ENCODE peak calls at places on chromosomes 12 and 14, in six cellular contexts. U is mesenchymal stem cell; D is adipocyte; R is neuronal stem cell; E is CD8-positive, alpha-beta memory T cell; L is right atrium auricular region. G is an unnamed sample. For H3K4me1 and H3K36me3, the result is how much of the 10 kb centered on the place peaks cover.

GRCh38 chr14:99094901-99095300 is 177.1 kb downstream of the BCL11B start:
- DNase-seq in R (no peak), L (no peak), U (no peak), E (no peak), D (no peak), G (no peak)

GRCh38 chr12:1369460-1369859 is 224.9 kb downstream of the FBXL14 start:
- DNase-seq in E (no peak), D (no peak), L (no peak), U (peak), R (no peak), G (no peak)

GRCh38 chr12:176321-177181 is 37.4 kb downstream of the SLC6A12 start:
- DNase-seq in E (no peak), U (peak), D (peak), L (no peak), R (no peak), G (peak)

GRCh38 chr12:102811125-102811737 is 105.8 kb downstream of the PAH start:
- DNase-seq in E (no peak), D (peak), R (peak), U (peak), L (no peak), G (no peak)

GRCh38 chr12:132669166-132669879 is 17.8 kb downstream of the POLE start:
- DNase-seq in R (no peak), D (no peak), U (no peak), L (no peak), E (no peak), G (no peak)

GRCh38 chr12:123398177-123398916 is 14.4 kb downstream of the KMT5A start:
- DNase-seq in E (no peak), R (no peak), L (peak), D (no peak), U (no peak), G (peak)

GRCh38 chr12:81078469-81079196 is 754 bp downstream of the ACSS3 start:
- DNase-seq in U (peak), D (peak), E (no peak), R (no peak), L (no peak), G (no peak)

GRCh38 chr14:51821822-51822221 is 38.6 kb upstream of the GNG2 start:
- DNase-seq in D (peak), U (no peak), E (no peak), R (no peak), L (no peak), G (no peak)

GRCh38 chr14:36105401-36105800 is 71.1 kb downstream of the PTCSC3 start:
- DNase-seq in D (no peak), L (no peak), R (peak), E (no peak), U (peak), G (no peak)

GRCh38 chr12:122681814-122682213 is 21.3 kb downstream of the HCAR2 start:
- DNase-seq in U (peak), L (no peak), R (no peak), D (peak), E (no peak), G (no peak)

GRCh38 chr12:96132819-96133218 is 61.4 kb upstream of the ELK3 start:
- DNase-seq in D (no peak), U (no peak), R (no peak), L (no peak), E (no peak), G (no peak)

GRCh38 chr14:88078525-88078924 is 73.6 kb downstream of the GPR65 start:
- DNase-seq in R (no peak), U (no peak), L (no peak), D (no peak), E (no peak), G (no peak)

GRCh38 chr12:88400302-88400701 is 180.0 kb downstream of the KITLG start:
- DNase-seq in L (no peak), E (no peak), R (no peak), U (no peak), D (no peak), G (no peak)

GRCh38 chr12:30138483-30138882 is 354.7 kb upstream of the TMTC1 start:
- DNase-seq in R (peak), D (peak), U (peak), E (no peak), L (no peak), G (no peak)

GRCh38 chr14:55191101-55191880 is at the start of gene DLGAP5:
- DNase-seq in L (peak), E (peak), D (peak), U (peak), R (peak), G (peak)

GRCh38 chr14:96162741-96163140 is 41.9 kb upstream of the BDKRB2 start:
- DNase-seq in R (no peak), L (peak), U (peak), E (no peak), D (no peak), G (no peak)

GRCh38 chr14:101564819-101565698 is 3.8 kb downstream of the DIO3 start:
- DNase-seq in U (no peak), R (no peak), E (no peak), D (no peak), L (no peak), G (no peak)

GRCh38 chr14:23090254-23090636 is 4.7 kb downstream of the ACIN1 start:
- DNase-seq in E (no peak), R (no peak), U (no peak), D (no peak), L (no peak), G (no peak)

GRCh38 chr12:89870413-89871184 is 162.0 kb upstream of the ATP2B1 start:
- DNase-seq in E (no peak), R (no peak), D (no peak), U (no peak), L (no peak), G (no peak)

GRCh38 chr14:53110103-53110502 is 43.0 kb downstream of the DDHD1 start:
- DNase-seq in U (no peak), L (no peak), E (no peak), R (no peak), D (no peak), G (no peak)

GRCh38 chr14:53108292-53108937 is 44.7 kb downstream of the DDHD1 start:
- DNase-seq in L (no peak), D (no peak), R (no peak), E (no peak), U (peak), G (no peak)

GRCh38 chr14:53109688-53110041 is 43.5 kb downstream of the DDHD1 start:
- DNase-seq in R (no peak), E (no peak), L (no peak), U (no peak), D (no peak), G (no peak)

GRCh38 chr14:53106768-53107167 is 46.4 kb downstream of the DDHD1 start:
- DNase-seq in L (no peak), E (no peak), D (no peak), U (no peak), R (no peak), G (no peak)

GRCh38 chr14:53109028-53109687 is 44.0 kb downstream of the DDHD1 start:
- DNase-seq in E (peak), L (no peak), U (peak), R (no peak), D (no peak), G (peak)
- H3K4me1 ChIP-seq in E (under half), L (under half), U (under half), R (under half), D (under half), G (under half)

GRCh38 chr12:129241852-129242251 is 388.6 kb downstream of the GLT1D1 start:
- DNase-seq in E (no peak), U (no peak), L (no peak), R (no peak), D (no peak), G (no peak)

GRCh38 chr12:129246630-129247029 is 393.4 kb downstream of the GLT1D1 start:
- DNase-seq in U (no peak), L (no peak), E (no peak), R (no peak), D (no peak), G (no peak)

DNA sequence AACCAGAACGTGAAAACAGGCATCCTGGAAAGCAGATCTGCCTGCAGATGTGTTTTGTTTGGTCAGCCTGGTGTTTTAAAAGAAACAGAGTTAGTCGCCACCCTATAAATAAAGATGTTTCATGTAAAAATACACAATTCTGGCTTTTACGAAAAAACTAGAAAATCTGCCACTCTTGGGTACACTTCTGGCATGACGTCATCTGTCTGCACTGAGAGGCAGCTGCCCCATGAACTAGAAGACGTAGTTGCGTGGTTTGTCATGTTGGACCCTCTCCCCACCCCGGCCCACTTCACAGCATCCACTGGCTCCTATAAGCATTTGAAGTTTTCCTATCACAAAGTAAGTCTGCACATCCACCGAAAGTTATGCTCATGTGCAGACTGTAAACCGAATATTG is 392.5 kb downstream of the GLT1D1 start:
- DNase-seq in E (no peak), U (no peak), L (no peak), D (no peak), R (no peak), G (no peak)
- H3K4me3 ChIP-seq in E (no peak), U (no peak), L (no peak), D (no peak), R (no peak), G (no peak)

GRCh38 chr12:72468505-72468904 is 196.3 kb downstream of the TRHDE start:
- DNase-seq in R (no peak), E (no peak), U (no peak), D (no peak), L (no peak), G (no peak)
- H3K36me3 ChIP-seq in R (under half), E (under half), U (under half), D (under half), L (under half), G (under half)

GRCh38 chr12:42767998-42768397 is 178.5 kb upstream of the PRICKLE1 start:
- DNase-seq in R (no peak), L (no peak), U (no peak), E (no peak), D (no peak), G (no peak)

GRCh38 chr12:42766754-42767153 is 177.2 kb upstream of the PRICKLE1 start:
- DNase-seq in D (no peak), E (no peak), L (no peak), R (no peak), U (no peak), G (no peak)

GRCh38 chr12:42767326-42767954 is 177.9 kb upstream of the PRICKLE1 start:
- DNase-seq in E (no peak), D (no peak), L (no peak), R (no peak), U (no peak), G (no peak)

GRCh38 chr12:42769455-42769854 is 179.9 kb upstream of the PRICKLE1 start:
- DNase-seq in D (no peak), E (no peak), R (no peak), U (no peak), L (no peak), G (no peak)

GRCh38 chr12:42770261-42770660 is 180.7 kb upstream of the PRICKLE1 start:
- DNase-seq in R (no peak), D (no peak), L (no peak), U (no peak), E (no peak), G (no peak)
- H3K4me1 ChIP-seq in R (under half), D (under half), L (under half), U (under half), E (under half), G (under half)

DNA sequence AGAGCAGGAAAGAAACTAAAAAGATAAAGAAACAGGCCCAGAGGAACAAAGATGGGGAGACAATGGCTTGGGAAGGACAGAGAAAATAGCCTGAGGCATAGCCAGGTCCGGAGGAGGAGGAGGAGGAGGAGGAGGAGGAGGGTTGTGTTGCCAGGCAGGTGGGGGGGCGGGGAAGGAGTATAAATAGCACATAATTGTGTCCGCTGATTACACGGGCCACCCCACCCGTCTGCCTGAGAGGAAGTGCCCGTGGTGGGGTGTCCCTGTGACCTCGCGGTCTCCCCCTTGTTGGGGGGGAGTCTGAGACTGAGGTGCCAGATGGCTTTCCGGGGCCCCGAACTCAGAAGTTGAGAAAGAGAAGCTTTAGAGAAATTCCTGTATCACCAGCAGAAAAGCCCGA is 1.8 kb upstream of the SP7 start:
- DNase-seq in L (no peak), U (no peak), D (no peak), E (no peak), R (no peak), G (no peak)
- H3K4me3 ChIP-seq in L (no peak), U (no peak), D (no peak), E (no peak), R (no peak), G (no peak)

GRCh38 chr12:106459124-106459523 is 101.6 kb downstream of the POLR3B start:
- DNase-seq in D (no peak), L (no peak), R (no peak), E (no peak), U (no peak), G (no peak)

GRCh38 chr12:106459534-106459933 is 102.0 kb downstream of the POLR3B start:
- DNase-seq in R (no peak), E (no peak), L (no peak), U (no peak), D (no peak), G (no peak)

DNA sequence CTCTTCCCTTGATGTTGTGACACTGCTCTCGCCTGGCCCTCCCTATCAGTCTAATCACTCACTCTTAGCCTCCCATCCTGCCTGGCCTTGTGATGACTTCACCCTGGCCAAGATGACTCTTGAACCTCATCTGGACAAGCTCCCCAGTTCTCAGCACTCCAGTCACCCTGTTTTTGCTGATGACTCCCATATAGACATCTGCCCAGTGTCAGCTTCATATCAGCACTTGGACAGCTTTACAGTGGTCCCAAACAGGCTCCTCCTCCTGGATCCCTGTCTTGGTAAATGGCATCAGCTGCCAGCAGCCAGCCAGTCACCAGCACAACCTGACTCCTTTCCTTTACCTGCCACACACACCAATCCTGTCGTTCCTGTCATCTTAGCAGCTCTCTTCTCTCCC is 104.2 kb downstream of the POLR3B start:
- DNase-seq in L (no peak), E (no peak), D (no peak), U (no peak), R (no peak), G (no peak)
- H3K36me3 ChIP-seq in L (under half), E (under half), D (half or more), U (under half), R (half or more), G (under half)